ENCODE peak calls at places on chromosome 5, in six cellular contexts. X is left ventricle myocardium inferior; N is HEK293T; K is renal cortical epithelial cell; W is endothelial cell; G is CD8-positive, alpha-beta memory T cell. L is an unnamed sample.

GRCh38 chr5:128035689-128036088 is 47.9 kb upstream of the SLC12A2 start:
- DNase-seq in G (no peak), W (no peak), N (peak), X (no peak), K (peak), L (no peak)

GRCh38 chr5:58407042-58407709 is 52.7 kb downstream of the PLK2 start:
- DNase-seq in N (no peak), W (no peak), K (peak), G (no peak), X (no peak), L (no peak)

GRCh38 chr5:80346055-80346454 is 26.3 kb downstream of the SPZ1 start:
- DNase-seq in W (peak), G (peak), N (peak), X (no peak), K (peak), L (peak)

GRCh38 chr5:60382761-60383160 is 317.2 kb downstream of the DEPDC1B start:
- DNase-seq in K (peak), W (no peak), G (no peak), X (no peak), N (peak), L (peak)

GRCh38 chr5:124453221-124454032 is 293.0 kb downstream of the ZNF608 start:
- DNase-seq in N (no peak), K (peak), G (no peak), W (no peak), X (no peak), L (no peak)

GRCh38 chr5:132760043-132760420 is 12.8 kb downstream of the CCNI2 start:
- DNase-seq in N (no peak), G (no peak), K (no peak), X (no peak), W (peak), L (no peak)

GRCh38 chr5:76473676-76474075 is 70.6 kb downstream of the IQGAP2 start:
- DNase-seq in W (no peak), X (no peak), N (no peak), G (peak), K (no peak), L (no peak)

GRCh38 chr5:149521739-149522373 is 29.4 kb downstream of the CSNK1A1 start:
- DNase-seq in N (no peak), W (no peak), X (no peak), G (no peak), K (no peak), L (no peak)

L was measured in hepatocyte.